ENCODE peak calls at places on chromosomes 12 and 14, in seven cellular contexts. One of them, this sample, is unnamed.

GRCh38 chr14:105087308-105087962 is 22.2 kb upstream of the GPR132 start:
- DNase-seq in HFF-Myc: no peak
- DNase-seq in NCI-H774: no peak
- DNase-seq in RWPE1: peak
- DNase-seq in T-helper 1 cell: no peak
- DNase-seq in GM04503: no peak
- DNase-seq in mucosa of descending colon: no peak
- DNase-seq in this sample: peak

GRCh38 chr14:29222671-29223268 is 456.2 kb downstream of the FOXG1 start:
- DNase-seq in HFF-Myc: peak
- DNase-seq in NCI-H774: no peak
- DNase-seq in RWPE1: peak
- DNase-seq in T-helper 1 cell: no peak
- DNase-seq in GM04503: no peak
- DNase-seq in mucosa of descending colon: no peak
- DNase-seq in this sample: peak

GRCh38 chr14:78758333-78758732 is 588.2 kb downstream of the NRXN3 start:
- DNase-seq in HFF-Myc: no peak
- DNase-seq in NCI-H774: peak
- DNase-seq in RWPE1: no peak
- DNase-seq in T-helper 1 cell: no peak
- DNase-seq in GM04503: no peak
- DNase-seq in mucosa of descending colon: peak
- DNase-seq in this sample: peak

GRCh38 chr12:82299617-82300016 is 58.6 kb downstream of the CCDC59 start:
- DNase-seq in HFF-Myc: no peak
- DNase-seq in NCI-H774: no peak
- DNase-seq in RWPE1: no peak
- DNase-seq in T-helper 1 cell: no peak
- DNase-seq in GM04503: no peak
- DNase-seq in mucosa of descending colon: no peak
- DNase-seq in this sample: peak

GRCh38 chr12:116538076-116538591 is 21.0 kb upstream of the MAP1LC3B2 start:
- DNase-seq in HFF-Myc: no peak
- DNase-seq in NCI-H774: no peak
- DNase-seq in RWPE1: no peak
- DNase-seq in T-helper 1 cell: no peak
- DNase-seq in GM04503: no peak
- DNase-seq in mucosa of descending colon: no peak
- DNase-seq in this sample: no peak

GRCh38 chr14:96578619-96579018 is 76.4 kb downstream of the PAPOLA start:
- DNase-seq in HFF-Myc: no peak
- DNase-seq in NCI-H774: no peak
- DNase-seq in RWPE1: no peak
- DNase-seq in T-helper 1 cell: no peak
- DNase-seq in GM04503: no peak
- DNase-seq in mucosa of descending colon: no peak
- DNase-seq in this sample: no peak

GRCh38 chr12:112165624-112166023 is 40.3 kb downstream of the TRAFD1 start:
- DNase-seq in HFF-Myc: no peak
- DNase-seq in NCI-H774: no peak
- DNase-seq in RWPE1: no peak
- DNase-seq in T-helper 1 cell: no peak
- DNase-seq in GM04503: no peak
- DNase-seq in mucosa of descending colon: no peak
- DNase-seq in this sample: no peak

GRCh38 chr14:61476737-61477410 is 155.5 kb downstream of the PRKCH start:
- DNase-seq in HFF-Myc: peak
- DNase-seq in NCI-H774: no peak
- DNase-seq in RWPE1: peak
- DNase-seq in T-helper 1 cell: peak
- DNase-seq in GM04503: peak
- DNase-seq in mucosa of descending colon: peak
- DNase-seq in this sample: peak

GRCh38 chr14:85444685-85445084 is 85.3 kb upstream of the FLRT2 start:
- DNase-seq in HFF-Myc: peak
- DNase-seq in NCI-H774: no peak
- DNase-seq in RWPE1: no peak
- DNase-seq in T-helper 1 cell: no peak
- DNase-seq in GM04503: no peak
- DNase-seq in mucosa of descending colon: no peak
- DNase-seq in this sample: no peak

GRCh38 chr12:103833891-103834290 is 7.1 kb downstream of the NT5DC3 start:
- DNase-seq in HFF-Myc: no peak
- DNase-seq in NCI-H774: no peak
- DNase-seq in RWPE1: no peak
- DNase-seq in T-helper 1 cell: no peak
- DNase-seq in GM04503: no peak
- DNase-seq in mucosa of descending colon: no peak
- DNase-seq in this sample: no peak

GRCh38 chr14:30657606-30658163 is 35.6 kb downstream of the SCFD1 start:
- DNase-seq in HFF-Myc: no peak
- DNase-seq in NCI-H774: no peak
- DNase-seq in RWPE1: no peak
- DNase-seq in T-helper 1 cell: no peak
- DNase-seq in GM04503: no peak
- DNase-seq in mucosa of descending colon: no peak
- DNase-seq in this sample: peak

GRCh38 chr12:6370994-6371754 is 4.2 kb downstream of the SCNN1A start:
- DNase-seq in HFF-Myc: peak
- DNase-seq in NCI-H774: peak
- DNase-seq in RWPE1: peak
- DNase-seq in T-helper 1 cell: no peak
- DNase-seq in GM04503: no peak
- DNase-seq in mucosa of descending colon: peak
- DNase-seq in this sample: no peak

GRCh38 chr14:20631023-20631820 is 10.3 kb downstream of the OR6S1 start:
- DNase-seq in HFF-Myc: no peak
- DNase-seq in NCI-H774: peak
- DNase-seq in RWPE1: no peak
- DNase-seq in T-helper 1 cell: no peak
- DNase-seq in GM04503: no peak
- DNase-seq in mucosa of descending colon: peak
- DNase-seq in this sample: peak

GRCh38 chr14:91376547-91377477 is 40.8 kb downstream of the CCDC88C start:
- DNase-seq in HFF-Myc: no peak
- DNase-seq in NCI-H774: no peak
- DNase-seq in RWPE1: no peak
- DNase-seq in T-helper 1 cell: no peak
- DNase-seq in GM04503: no peak
- DNase-seq in mucosa of descending colon: no peak
- DNase-seq in this sample: no peak

GRCh38 chr14:91693342-91693741 is 38.5 kb downstream of the CATSPERB start:
- DNase-seq in HFF-Myc: no peak
- DNase-seq in NCI-H774: no peak
- DNase-seq in RWPE1: peak
- DNase-seq in T-helper 1 cell: no peak
- DNase-seq in GM04503: peak
- DNase-seq in mucosa of descending colon: no peak
- DNase-seq in this sample: no peak

This sample was measured in adipocyte.